ENCODE peak calls at places on chromosomes 3 and 15, in seven cellular contexts. J, L, N, D, P, E and U are unnamed samples.

GRCh38 chr3:64167346-64167745 is 57.9 kb downstream of the PRICKLE2 start:
- DNase-seq in J (no peak), L (no peak), N (no peak), D (no peak), P (no peak), E (no peak), U (no peak)

GRCh38 chr3:5294360-5294759 is 106.9 kb downstream of the EDEM1 start:
- DNase-seq in J (no peak), L (no peak), N (no peak), D (no peak), P (no peak), E (no peak), U (no peak)

GRCh38 chr3:125079675-125080045 is 23.9 kb upstream of the HEG1 start:
- DNase-seq in J (no peak), L (no peak), N (no peak), D (no peak), P (no peak), E (no peak), U (no peak)

GRCh38 chr15:58737298-58737697 is 12.2 kb downstream of the ADAM10 start:
- DNase-seq in J (no peak), L (no peak), N (no peak), D (no peak), P (no peak), E (no peak), U (no peak)

GRCh38 chr15:74621936-74622335 is 6.3 kb downstream of the CLK3 start:
- DNase-seq in J (peak), L (no peak), N (no peak), D (no peak), P (no peak), E (no peak), U (no peak)

GRCh38 chr3:96915465-96915864 is 101.1 kb downstream of the EPHA6 start:
- DNase-seq in J (no peak), L (no peak), N (no peak), D (no peak), P (no peak), E (no peak), U (no peak)

GRCh38 chr3:184620799-184621119 is 59.2 kb downstream of the EPHB3 start:
- DNase-seq in J (no peak), L (no peak), N (no peak), D (no peak), P (no peak), E (no peak), U (no peak)

GRCh38 chr15:52095597-52096262 is 16.8 kb downstream of the BCL2L10 start:
- DNase-seq in J (no peak), L (no peak), N (peak), D (peak), P (no peak), E (no peak), U (peak)

GRCh38 chr15:43133429-43134156 is at the start of gene TMEM62:
- DNase-seq in J (peak), L (peak), N (peak), D (peak), P (peak), E (peak), U (no peak)

GRCh38 chr15:43370310-43370974 is 401 bp downstream of the ZSCAN29 start:
- DNase-seq in J (no peak), L (no peak), N (peak), D (peak), P (peak), E (peak), U (no peak)

GRCh38 chr15:28459279-28459678 is 73.5 kb downstream of the GOLGA8G start:
- DNase-seq in J (no peak), L (no peak), N (no peak), D (no peak), P (no peak), E (no peak), U (no peak)

GRCh38 chr15:74326759-74327158 is 40.7 kb downstream of the CYP11A1 start:
- DNase-seq in J (peak), L (no peak), N (no peak), D (no peak), P (no peak), E (no peak), U (no peak)

GRCh38 chr15:30885814-30886213 is 17.9 kb upstream of the FAN1 start:
- DNase-seq in J (no peak), L (no peak), N (no peak), D (peak), P (no peak), E (peak), U (no peak)

DNA sequence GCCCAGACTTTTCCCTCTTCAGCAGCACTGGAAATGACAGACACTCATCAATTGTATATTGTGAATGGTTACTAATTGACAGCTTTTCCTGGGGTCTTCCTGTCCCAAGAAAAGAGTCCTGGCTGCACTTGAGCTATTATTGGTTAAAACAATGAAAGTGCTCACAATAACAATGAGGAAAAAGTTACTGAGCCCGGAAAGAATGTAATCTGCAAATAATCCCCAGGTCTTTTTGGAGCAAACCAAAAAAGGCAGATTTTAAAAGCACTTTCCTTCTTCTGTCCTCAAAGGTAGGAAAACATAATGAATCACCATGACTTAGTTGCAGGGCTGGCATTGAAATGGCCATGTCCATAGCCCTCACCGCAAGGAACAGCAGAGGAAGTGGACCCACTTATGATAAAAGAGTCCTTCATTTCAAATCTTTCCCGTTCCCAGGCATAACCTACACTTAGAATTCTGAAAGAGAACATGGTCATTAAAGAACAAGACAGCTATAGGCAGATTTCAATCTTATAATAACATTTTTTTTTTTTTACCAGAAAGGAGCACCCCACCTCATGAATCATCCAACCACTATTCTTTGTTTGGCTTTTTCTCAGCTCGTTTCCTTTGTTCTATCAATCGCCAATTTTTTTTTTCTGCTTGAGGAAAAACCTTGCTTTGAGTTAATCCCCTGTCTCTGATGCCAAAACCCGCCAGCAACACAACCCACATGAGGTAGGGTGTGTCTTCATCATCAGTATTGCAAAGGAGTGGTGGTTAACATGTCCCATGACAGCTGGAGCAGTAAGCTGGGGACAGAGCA is 35.5 kb upstream of the ATP1B3 start:
- DNase-seq in J (no peak), L (no peak), N (peak), D (peak), P (no peak), E (no peak), U (no peak)
- H3K27ac ChIP-seq in J (no peak), L (no peak), N (no peak), D (peak), P (no peak), E (no peak), U (peak)

GRCh38 chr3:148606979-148607378 is 90.7 kb upstream of the AGTR1 start:
- DNase-seq in J (no peak), L (no peak), N (no peak), D (no peak), P (no peak), E (peak), U (no peak)
- H3K27ac ChIP-seq in J (no peak), L (no peak), N (no peak), D (no peak), P (no peak), E (no peak), U (no peak)

GRCh38 chr3:39219702-39220101 is 27.3 kb upstream of the XIRP1 start:
- DNase-seq in J (no peak), L (no peak), N (no peak), D (no peak), P (no peak), E (no peak), U (no peak)
- H3K27ac ChIP-seq in J (no peak), L (no peak), N (no peak), D (no peak), P (no peak), E (peak), U (no peak)

GRCh38 chr15:49428392-49429095 is 5.5 kb downstream of the FGF7 start:
- DNase-seq in J (no peak), L (no peak), N (no peak), D (no peak), P (no peak), E (peak), U (no peak)
- H3K27ac ChIP-seq in J (no peak), L (peak), N (no peak), D (no peak), P (no peak), E (peak), U (no peak)

DNA sequence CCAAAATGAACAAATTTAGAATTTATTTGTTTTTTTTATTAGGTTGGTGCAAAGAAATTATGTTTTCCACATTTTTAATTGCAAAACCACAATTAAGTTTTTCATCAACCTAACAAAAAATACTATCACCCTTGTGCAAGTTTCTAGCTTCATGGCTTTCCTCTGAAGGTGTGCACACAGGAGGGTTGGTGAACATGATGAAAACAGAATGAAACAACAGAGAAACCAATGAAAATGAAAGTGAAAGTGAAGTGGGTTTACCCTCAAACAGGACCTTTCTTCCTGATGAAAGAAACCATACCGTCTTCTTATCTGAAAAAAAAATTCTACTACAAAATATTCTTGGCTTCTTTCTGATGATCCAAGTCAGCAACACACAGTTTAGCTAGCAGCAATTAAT is 71.9 kb upstream of the FEZF2 start:
- DNase-seq in J (no peak), L (no peak), N (no peak), D (peak), P (no peak), E (no peak), U (no peak)
- H3K27ac ChIP-seq in J (no peak), L (no peak), N (no peak), D (no peak), P (no peak), E (no peak), U (no peak)

DNA sequence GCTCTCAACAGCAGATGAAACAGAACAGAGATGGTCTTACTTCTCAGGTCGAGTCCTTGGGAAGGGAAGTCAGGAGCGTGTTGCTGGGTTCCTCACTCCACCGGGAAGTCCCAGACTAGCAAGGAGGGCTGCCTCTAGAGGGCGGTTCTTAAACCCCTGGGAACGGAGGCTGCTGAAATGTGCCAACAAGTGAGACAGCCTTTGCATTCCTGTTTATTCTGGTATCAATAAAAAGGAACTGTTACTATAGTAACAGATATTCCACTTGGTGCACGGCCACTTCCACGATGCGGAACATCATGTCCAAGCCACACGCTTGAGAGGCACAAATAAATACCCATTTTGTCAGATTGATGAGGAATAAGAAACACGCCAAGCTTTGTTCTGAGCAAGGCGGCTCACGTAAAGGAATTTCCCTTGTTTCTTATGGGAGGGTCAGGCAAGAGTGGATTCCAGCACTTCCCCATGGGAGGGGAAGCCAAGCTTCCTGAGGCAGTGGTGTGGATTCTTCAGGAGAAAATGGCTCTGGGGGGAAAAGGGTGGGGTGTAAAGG is at the start of gene FAM107A:
- DNase-seq in J (no peak), L (peak), N (peak), D (peak), P (peak), E (no peak), U (no peak)
- H3K27ac ChIP-seq in J (peak), L (peak), N (no peak), D (peak), P (peak), E (no peak), U (no peak)

DNA sequence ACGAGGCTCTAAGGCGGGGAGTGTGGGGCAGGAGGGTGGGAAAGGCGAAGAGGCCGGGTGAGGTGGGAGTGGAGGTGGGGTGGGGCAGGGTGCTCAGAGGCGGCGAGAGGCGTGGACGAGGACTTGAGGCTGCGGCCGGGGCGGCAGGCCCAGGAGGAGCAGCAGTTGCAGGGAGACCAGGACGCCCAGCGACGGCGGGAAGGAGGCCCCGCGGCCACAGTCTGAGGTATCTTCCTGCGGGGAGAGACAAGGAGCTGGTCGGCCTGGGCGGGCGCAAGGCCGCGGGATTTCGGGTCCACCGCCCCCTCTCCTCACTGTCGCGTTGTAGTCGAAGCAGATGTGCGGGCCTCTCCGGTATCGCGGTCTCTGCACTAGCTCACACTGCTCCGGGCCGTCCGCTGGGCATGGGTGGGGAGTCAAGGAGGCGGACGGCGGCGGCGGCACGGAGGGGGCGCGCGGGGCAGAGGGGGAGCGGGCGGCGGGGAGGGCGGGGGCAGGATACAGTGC is 5.3 kb upstream of the TMEM115 start:
- DNase-seq in J (no peak), L (no peak), N (no peak), D (no peak), P (peak), E (no peak), U (no peak)
- H3K27ac ChIP-seq in J (no peak), L (peak), N (no peak), D (no peak), P (peak), E (no peak), U (no peak)

GRCh38 chr3:174826069-174826468 is 33.1 kb upstream of the NAALADL2 start:
- DNase-seq in J (no peak), L (no peak), N (no peak), D (no peak), P (no peak), E (no peak), U (no peak)
- H3K27ac ChIP-seq in J (no peak), L (no peak), N (no peak), D (no peak), P (no peak), E (no peak), U (no peak)

GRCh38 chr3:129196601-129197000 is 12.9 kb upstream of the CNBP start:
- DNase-seq in J (no peak), L (no peak), N (no peak), D (no peak), P (no peak), E (no peak), U (no peak)

GRCh38 chr3:129199366-129199765 is 15.7 kb upstream of the CNBP start:
- DNase-seq in J (no peak), L (no peak), N (no peak), D (no peak), P (no peak), E (no peak), U (no peak)

GRCh38 chr3:129197341-129197740 is 13.6 kb upstream of the CNBP start:
- DNase-seq in J (no peak), L (no peak), N (no peak), D (peak), P (no peak), E (no peak), U (no peak)

GRCh38 chr3:129195731-129196256 is 12.1 kb upstream of the CNBP start:
- DNase-seq in J (no peak), L (peak), N (peak), D (peak), P (no peak), E (no peak), U (no peak)
- H3K27ac ChIP-seq in J (no peak), L (peak), N (peak), D (peak), P (no peak), E (peak), U (peak)